ENCODE peak calls at places on chromosome 9, in ten cellular contexts. E, P, A, J, U, N, H, C, K and W are unnamed samples.

GRCh38 chr9:130912932-130913598 is 16.5 kb upstream of the QRFP start:
- DNase-seq in J (peak), E (no peak), P (no peak), K (peak), A (no peak), N (peak), U (no peak), H (no peak), C (no peak), W (peak)

GRCh38 chr9:95028855-95029219 is 288.7 kb downstream of the FANCC start:
- DNase-seq in K (no peak), A (no peak), U (no peak), J (no peak), E (no peak), C (no peak), H (no peak), N (no peak), P (no peak), W (no peak)

GRCh38 chr9:137167113-137167751 is 2.6 kb downstream of the LRRC26 start:
- DNase-seq in E (no peak), K (no peak), H (no peak), A (peak), U (no peak), N (no peak), J (no peak), C (no peak), P (no peak), W (no peak)

GRCh38 chr9:13942695-13943094 is 371.2 kb downstream of the NFIB start:
- DNase-seq in C (no peak), K (peak), J (no peak), N (peak), E (no peak), A (no peak), U (peak), P (peak), H (no peak), W (peak)

GRCh38 chr9:90921104-90921503 is 119.5 kb downstream of the SYK start:
- DNase-seq in C (no peak), U (no peak), E (no peak), N (no peak), A (no peak), K (peak), H (no peak), J (peak), P (no peak), W (peak)

GRCh38 chr9:104747565-104748358 is at the start of gene NIPSNAP3A:
- DNase-seq in A (peak), N (no peak), H (peak), K (peak), U (peak), J (peak), P (peak), C (peak), E (peak), W (peak)

GRCh38 chr9:118091676-118092490 is 387.7 kb downstream of the TLR4 start:
- DNase-seq in U (no peak), A (no peak), C (no peak), J (peak), P (no peak), N (no peak), E (no peak), K (no peak), H (no peak), W (no peak)

GRCh38 chr9:77899679-77900354 is 131.8 kb downstream of the GNAQ start:
- DNase-seq in E (no peak), U (peak), C (no peak), H (no peak), J (no peak), A (no peak), N (peak), K (peak), P (no peak), W (peak)

GRCh38 chr9:72807765-72808445 is 144.9 kb downstream of the ALDH1A1 start:
- DNase-seq in E (no peak), N (no peak), P (no peak), J (no peak), K (no peak), C (no peak), H (no peak), A (peak), U (no peak), W (no peak)

GRCh38 chr9:16207161-16207560 is 654.3 kb downstream of the CCDC171 start:
- DNase-seq in U (peak), H (peak), A (peak), P (no peak), C (no peak), N (peak), J (no peak), K (peak), E (no peak), W (peak)

GRCh38 chr9:87648606-87649005 is 77.3 kb upstream of the CTSL start:
- DNase-seq in K (no peak), J (no peak), U (no peak), P (no peak), A (no peak), C (no peak), E (no peak), N (no peak), H (no peak), W (no peak)

GRCh38 chr9:137969008-137969407 is 91.4 kb downstream of the CACNA1B start:
- DNase-seq in J (no peak), K (no peak), N (no peak), C (no peak), U (no peak), P (no peak), A (no peak), E (no peak), H (no peak), W (no peak)

GRCh38 chr9:61671276-61671973 is 481.6 kb downstream of the SPATA31A7 start:
- DNase-seq in J (no peak), E (no peak), H (no peak), C (no peak), K (no peak), N (no peak), P (no peak), U (no peak), A (peak), W (no peak)

GRCh38 chr9:69325409-69326212 is 596 bp downstream of the ENTREP1 start:
- DNase-seq in H (peak), U (no peak), K (no peak), A (no peak), C (no peak), P (no peak), J (peak), E (no peak), N (no peak), W (peak)

GRCh38 chr9:272251-273213 is 57.9 kb downstream of the DOCK8 start:
- DNase-seq in A (peak), J (no peak), K (no peak), P (peak), E (peak), H (no peak), N (no peak), U (no peak), C (peak), W (no peak)

GRCh38 chr9:136273244-136273865 is 27.7 kb upstream of the QSOX2 start:
- DNase-seq in C (no peak), U (no peak), J (no peak), N (no peak), A (no peak), K (no peak), P (no peak), H (no peak), E (no peak), W (peak)

GRCh38 chr9:107863406-107863805 is 373.8 kb upstream of the KLF4 start:
- DNase-seq in N (no peak), A (no peak), J (no peak), C (no peak), E (no peak), U (no peak), K (peak), H (no peak), P (no peak), W (no peak)

GRCh38 chr9:90523953-90524352 is 118.7 kb downstream of the DIRAS2 start:
- DNase-seq in C (no peak), U (no peak), E (no peak), A (no peak), P (no peak), N (no peak), J (no peak), K (no peak), H (no peak), W (no peak)

GRCh38 chr9:754150-754931 is 87.2 kb upstream of the DMRT1 start:
- DNase-seq in C (no peak), A (no peak), K (no peak), U (no peak), J (no peak), H (no peak), E (no peak), P (no peak), N (no peak), W (no peak)

GRCh38 chr9:122261469-122261881 is 3.2 kb downstream of the RBM18 start:
- DNase-seq in H (no peak), C (no peak), J (no peak), K (peak), N (peak), A (no peak), U (peak), E (no peak), P (no peak), W (peak)

GRCh38 chr9:114017741-114018715 is 60.1 kb downstream of the AMBP start:
- DNase-seq in K (no peak), J (no peak), C (peak), P (no peak), H (peak), U (no peak), N (no peak), A (no peak), E (no peak), W (no peak)

GRCh38 chr9:95313010-95313498 is 4.5 kb downstream of the FANCC start:
- DNase-seq in H (peak), N (no peak), E (no peak), A (no peak), K (peak), U (peak), C (no peak), J (peak), P (no peak), W (peak)

GRCh38 chr9:130526854-130527650 is 52.3 kb upstream of the FUBP3 start:
- DNase-seq in C (no peak), J (no peak), H (no peak), P (no peak), E (no peak), N (no peak), U (no peak), K (no peak), A (no peak), W (no peak)